ENCODE peak calls at places on chromosomes 16 and 17, in four cellular contexts. Z is lower lobe of right lung, O is left ventricle myocardium inferior, J is GM23248. C is an unnamed sample. For H3K9me3, the result is how much of the 10 kb centered on the place peaks cover.

GRCh38 chr16:51262428-51262827 is 111.4 kb upstream of the SALL1 start:
- DNase-seq in J (no peak), O (no peak), Z (no peak), C (no peak)

GRCh38 chr17:15780188-15780587 is 48.1 kb downstream of the TBC1D26 start:
- DNase-seq in J (no peak), O (no peak), Z (no peak), C (no peak)

GRCh38 chr17:65742433-65743312 is 181.2 kb upstream of the AXIN2 start:
- DNase-seq in J (peak), Z (no peak), O (no peak), C (no peak)

GRCh38 chr16:83019963-83020362 is 393.2 kb downstream of the CDH13 start:
- DNase-seq in O (no peak), Z (no peak), J (no peak), C (no peak)

GRCh38 chr16:4328580-4329353 is 12.9 kb downstream of the GLIS2 start:
- DNase-seq in J (no peak), Z (no peak), O (peak), C (no peak)

GRCh38 chr17:72515291-72516065 is 394.7 kb downstream of the SOX9 start:
- DNase-seq in O (no peak), Z (no peak), J (peak), C (no peak)

GRCh38 chr16:14566599-14566998 is 63.5 kb downstream of the PARN start:
- DNase-seq in Z (no peak), J (no peak), O (no peak), C (no peak)

GRCh38 chr16:48478418-48478817 is 93.2 kb upstream of the SIAH1 start:
- DNase-seq in Z (no peak), O (no peak), J (no peak), C (no peak)

GRCh38 chr16:67542464-67542863 is 13.8 kb downstream of the RIPOR1 start:
- DNase-seq in Z (peak), J (peak), O (no peak), C (peak)

GRCh38 chr16:68259421-68259820 is 4.9 kb upstream of the SLC7A6 start:
- DNase-seq in Z (no peak), J (peak), O (peak), C (no peak)

GRCh38 chr17:14859521-14859920 is 405.6 kb downstream of the PMP22 start:
- DNase-seq in Z (no peak), J (peak), O (no peak), C (no peak)

DNA sequence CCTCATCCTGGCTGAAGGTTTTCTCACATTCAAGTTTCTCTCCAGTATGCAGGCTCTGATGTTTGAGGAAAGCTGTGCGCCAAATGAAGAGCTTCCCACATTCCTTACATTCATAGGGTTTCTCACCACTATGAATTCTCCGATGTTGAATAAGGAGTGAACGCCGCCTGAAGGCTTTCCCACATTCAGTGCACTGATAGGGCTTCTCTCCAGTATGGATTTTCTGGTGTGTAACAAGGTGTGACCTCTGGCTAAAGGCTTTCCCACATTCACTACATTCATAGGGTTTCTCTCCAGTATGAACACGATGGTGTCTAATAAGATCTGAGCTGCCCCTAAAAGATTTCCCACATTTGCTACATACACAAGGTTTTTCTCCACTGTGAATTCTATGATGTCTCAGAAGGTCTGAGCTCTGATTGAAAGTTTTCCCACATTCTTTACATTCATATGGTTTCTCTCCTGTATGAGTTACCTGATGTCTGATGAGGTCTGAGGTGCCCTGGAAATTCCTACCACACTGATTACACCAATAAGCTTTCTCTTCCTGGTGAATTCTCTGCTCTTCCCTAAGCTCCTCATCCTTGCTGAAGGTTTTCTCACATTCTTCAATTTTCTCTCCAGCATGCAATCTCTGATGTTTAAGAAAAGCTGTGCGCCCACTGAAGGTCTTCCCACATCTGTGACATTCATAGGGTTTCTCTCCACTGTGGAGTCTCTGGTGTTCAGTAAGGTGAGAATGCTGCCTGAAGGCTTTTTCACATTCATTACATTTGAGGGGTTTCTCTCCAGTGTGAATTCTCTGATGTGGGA is 8.9 kb downstream of the ZNF594 start:
- DNase-seq in Z (no peak), O (no peak), J (no peak), C (no peak)
- H3K9me3 ChIP-seq in Z (half or more), O (half or more), J (under half), C (under half)

GRCh38 chr16:62889097-62889496 is 852.9 kb upstream of the CDH8 start:
- DNase-seq in Z (no peak), J (no peak), O (no peak), C (no peak)

GRCh38 chr16:62882552-62883221 is 846.4 kb upstream of the CDH8 start:
- DNase-seq in O (no peak), J (no peak), Z (no peak), C (no peak)

DNA sequence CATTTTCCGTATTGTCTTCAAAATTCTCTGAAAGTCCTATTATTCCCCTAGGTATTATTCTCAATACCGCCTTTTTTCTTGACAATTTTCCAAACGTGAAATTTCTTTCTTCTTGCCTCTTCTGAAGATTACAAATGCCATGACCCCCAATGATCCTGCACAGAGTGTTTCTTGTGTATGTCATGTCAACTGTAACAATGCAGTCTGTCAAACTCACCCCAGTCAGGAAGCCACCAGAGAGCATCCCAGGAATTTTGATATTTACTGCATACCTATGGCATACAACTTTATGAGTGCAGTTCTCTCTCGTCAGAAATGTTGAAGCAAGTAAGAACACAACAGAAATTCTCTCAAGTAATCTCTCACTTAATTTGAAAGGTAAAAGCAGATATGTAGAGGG is 847.3 kb upstream of the CDH8 start:
- DNase-seq in J (no peak), O (no peak), Z (no peak), C (no peak)
- H3K9me3 ChIP-seq in J (under half), O (under half), Z (under half), C (under half)

GRCh38 chr17:22467720-22468119 is 775.4 kb downstream of the KCNJ18 start:
- DNase-seq in O (no peak), J (no peak), Z (no peak), C (no peak)
- H3K9me3 ChIP-seq in O (under half), J (under half), Z (under half), C (under half)

GRCh38 chr17:26809033-26809432 is 484.9 kb upstream of the WSB1 start:
- DNase-seq in O (no peak), Z (no peak), J (no peak), C (no peak)
- H3K9me3 ChIP-seq in O (half or more), Z (half or more), J (under half), C (under half)

GRCh38 chr16:35745191-35745590 is 2285.8 kb downstream of the TP53TG3F start:
- DNase-seq in O (no peak), J (no peak), Z (no peak), C (no peak)

GRCh38 chr16:35744716-35745115 is 2285.3 kb downstream of the TP53TG3F start:
- DNase-seq in J (no peak), O (no peak), Z (no peak), C (no peak)

GRCh38 chr16:35745821-35746248 is 2286.4 kb downstream of the TP53TG3F start:
- DNase-seq in J (no peak), Z (no peak), O (no peak), C (no peak)

GRCh38 chr16:35743101-35743692 is 2283.8 kb downstream of the TP53TG3F start:
- DNase-seq in J (no peak), O (no peak), Z (no peak), C (no peak)

GRCh38 chr16:35744084-35744483 is 2284.7 kb downstream of the TP53TG3F start:
- DNase-seq in J (no peak), Z (no peak), O (no peak), C (no peak)
- H3K9me3 ChIP-seq in J (under half), Z (under half), O (under half), C (under half)

GRCh38 chr16:21179983-21180365 is 21.5 kb downstream of the LDAF1 start:
- DNase-seq in J (no peak), O (no peak), Z (no peak), C (no peak)
- H3K9me3 ChIP-seq in J (under half), O (under half), Z (under half), C (under half)